ENCODE peak calls at places on chromosomes 4 and X, in six cellular contexts. N, X, R, S, F and K are unnamed samples.
A peak's percentile ranks its signal among the peaks of the same experiment; 100 is the strongest.

GRCh38 chr4:185143596-185143969 is 517 bp downstream of the SLC25A4 start:
- DNase-seq in N (no peak), X (peak; percentile 19), R (peak; percentile 26), S (no peak), F (no peak), K (no peak)

GRCh38 chr4:140078366-140078765 is 75.6 kb downstream of the MAML3 start:
- DNase-seq in N (no peak), X (no peak), R (no peak), S (no peak), F (no peak), K (no peak)

GRCh38 chr4:67575889-67576329 is 17.4 kb downstream of the STAP1 start:
- DNase-seq in N (no peak), X (no peak), R (no peak), S (no peak), F (no peak), K (no peak)

GRCh38 chr4:5883916-5884315 is 9.0 kb downstream of the CRMP1 start:
- DNase-seq in N (no peak), X (no peak), R (no peak), S (no peak), F (no peak), K (no peak)

GRCh38 chrX:136476501-136476900 is 11.2 kb upstream of the BRS3 start:
- DNase-seq in N (no peak), X (no peak), R (no peak), S (no peak), F (no peak), K (no peak)

GRCh38 chrX:148501121-148502066 is 977 bp downstream of the AFF2 start:
- DNase-seq in N (peak; percentile 12), X (no peak), R (no peak), S (no peak), F (no peak), K (no peak)

GRCh38 chr4:42396361-42397255 is 680 bp upstream of the SHISA3 start:
- DNase-seq in N (no peak), X (no peak), R (no peak), S (no peak), F (no peak), K (no peak)

GRCh38 chrX:18424482-18425198 is 768 bp upstream of the CDKL5 start:
- DNase-seq in N (peak; percentile 5), X (peak; percentile 38), R (no peak), S (peak; percentile 27), F (no peak), K (no peak)

GRCh38 chr4:145709336-145709735 is 29.4 kb downstream of the C4orf51 start:
- DNase-seq in N (no peak), X (no peak), R (no peak), S (no peak), F (no peak), K (no peak)

GRCh38 chrX:81564851-81565250 is 362.9 kb downstream of the SH3BGRL start:
- DNase-seq in N (no peak), X (no peak), R (no peak), S (no peak), F (no peak), K (no peak)

GRCh38 chrX:50770702-50771101 is 43.3 kb downstream of the SHROOM4 start:
- DNase-seq in N (no peak), X (peak; percentile 44), R (no peak), S (no peak), F (no peak), K (no peak)

GRCh38 chrX:118156953-118157608 is 40.5 kb upstream of the KLHL13 start:
- DNase-seq in N (no peak), X (no peak), R (no peak), S (no peak), F (no peak), K (no peak)

GRCh38 chr4:85477538-85477937 is 2.6 kb downstream of the ARHGAP24 start:
- DNase-seq in N (peak; percentile 23), X (no peak), R (no peak), S (no peak), F (no peak), K (no peak)

GRCh38 chr4:7398788-7399432 is 35.8 kb downstream of the PSAPL1 start:
- DNase-seq in N (no peak), X (no peak), R (no peak), S (no peak), F (no peak), K (no peak)

GRCh38 chr4:125938541-125938940 is 623.8 kb downstream of the FAT4 start:
- DNase-seq in N (no peak), X (no peak), R (no peak), S (no peak), F (no peak), K (no peak)

GRCh38 chr4:181835348-181835747 is 407.9 kb upstream of the TENM3 start:
- DNase-seq in N (no peak), X (no peak), R (no peak), S (no peak), F (no peak), K (no peak)

GRCh38 chr4:8402640-8403039 is 37.9 kb downstream of the ACOX3 start:
- DNase-seq in N (no peak), X (no peak), R (peak; percentile 66), S (no peak), F (no peak), K (no peak)

GRCh38 chrX:387729-388128 is 1.0 kb upstream of the PPP2R3B start:
- DNase-seq in N (no peak), X (no peak), R (no peak), S (no peak), F (no peak), K (no peak)

GRCh38 chr4:3530051-3530450 is 2.2 kb downstream of the LRPAP1 start:
- DNase-seq in N (no peak), X (no peak), R (no peak), S (no peak), F (no peak), K (no peak)

GRCh38 chr4:166318810-166319525 is 445.9 kb downstream of the TLL1 start:
- DNase-seq in N (no peak), X (no peak), R (no peak), S (no peak), F (no peak), K (no peak)

GRCh38 chr4:139279723-139280620 is at the start of gene MGARP:
- DNase-seq in N (no peak), X (no peak), R (no peak), S (peak; percentile 19), F (peak; percentile 2), K (no peak)

GRCh38 chr4:3021627-3022026 is 52.7 kb downstream of the HTT-AS start:
- DNase-seq in N (no peak), X (no peak), R (no peak), S (no peak), F (no peak), K (no peak)

GRCh38 chr4:184423003-184423686 is 51.2 kb downstream of the IRF2 start:
- DNase-seq in N (no peak), X (no peak), R (no peak), S (no peak), F (no peak), K (no peak)

GRCh38 chr4:185591679-185592141 is 56.4 kb upstream of the PDLIM3 start:
- DNase-seq in N (no peak), X (no peak), R (no peak), S (no peak), F (no peak), K (no peak)

GRCh38 chr4:5718411-5718810 is 7.4 kb downstream of the EVC start:
- DNase-seq in N (no peak), X (no peak), R (no peak), S (no peak), F (no peak), K (no peak)

GRCh38 chr4:25290490-25291067 is 22.0 kb upstream of the ZCCHC4 start:
- DNase-seq in N (no peak), X (no peak), R (no peak), S (no peak), F (no peak), K (no peak)

GRCh38 chrX:67601771-67602170 is 58.0 kb downstream of the AR start:
- DNase-seq in N (no peak), X (no peak), R (no peak), S (no peak), F (no peak), K (no peak)

GRCh38 chr4:153547520-153547919 is 81.4 kb downstream of the TMEM131L start:
- DNase-seq in N (no peak), X (no peak), R (no peak), S (no peak), F (no peak), K (no peak)